ENCODE peak calls at places on chromosome 20, in seven cellular contexts. Q is ovary; H is RWPE1; D is CD4-positive, alpha-beta T cell; M is effector memory CD4-positive, alpha-beta T cell; P is heart left ventricle; J is CD8-positive, alpha-beta memory T cell. F is an unnamed sample.

GRCh38 chr20:59042151-59042795 is at the start of gene PRELID3B:
- DNase-seq in D (no peak), M (no peak), P (peak), J (peak), H (peak), Q (no peak), F (no peak)

GRCh38 chr20:24672886-24673677 is 203.7 kb downstream of the SYNDIG1 start:
- DNase-seq in D (no peak), Q (peak), M (no peak), H (peak), J (no peak), P (no peak), F (no peak)

GRCh38 chr20:9363673-9364072 is 150.7 kb upstream of the LAMP5 start:
- DNase-seq in P (no peak), M (no peak), D (no peak), Q (no peak), J (no peak), H (peak), F (no peak)

GRCh38 chr20:58623579-58624473 is 27.3 kb upstream of the STX16 start:
- DNase-seq in D (no peak), Q (peak), J (no peak), M (no peak), H (peak), P (peak), F (no peak)

GRCh38 chr20:48682529-48683385 is 145.0 kb downstream of the PREX1 start:
- DNase-seq in J (no peak), Q (peak), D (no peak), M (no peak), H (peak), P (peak), F (no peak)

GRCh38 chr20:55888655-55889054 is 116.7 kb downstream of the CBLN4 start:
- DNase-seq in J (no peak), D (no peak), M (no peak), H (no peak), Q (no peak), P (no peak), F (no peak)

GRCh38 chr20:51486197-51487005 is 56.1 kb downstream of the NFATC2 start:
- DNase-seq in H (no peak), J (no peak), D (no peak), M (no peak), Q (no peak), P (peak), F (no peak)

GRCh38 chr20:24986436-24987015 is 6.0 kb downstream of the APMAP start:
- DNase-seq in J (no peak), H (no peak), D (no peak), P (no peak), M (no peak), Q (no peak), F (no peak)

GRCh38 chr20:51366155-51366886 is 176.2 kb downstream of the NFATC2 start:
- DNase-seq in D (no peak), Q (peak), P (peak), M (no peak), J (no peak), H (peak), F (no peak)

GRCh38 chr20:19921349-19921793 is 95.8 kb upstream of the NAA20 start:
- DNase-seq in Q (no peak), M (no peak), J (no peak), P (peak), H (no peak), D (no peak), F (no peak)

GRCh38 chr20:11993886-11994466 is 76.3 kb downstream of the BTBD3 start:
- DNase-seq in D (no peak), M (no peak), J (no peak), P (no peak), Q (no peak), H (no peak), F (no peak)

GRCh38 chr20:35048739-35049138 is 43.9 kb downstream of the TRPC4AP start:
- DNase-seq in M (no peak), P (no peak), J (no peak), Q (no peak), D (no peak), H (no peak), F (no peak)

GRCh38 chr20:38818113-38819065 is 12.9 kb downstream of the PPP1R16B start:
- DNase-seq in Q (no peak), J (no peak), D (no peak), M (no peak), P (no peak), H (no peak), F (no peak)

GRCh38 chr20:45066372-45066771 is 34.6 kb downstream of the KCNS1 start:
- DNase-seq in D (no peak), H (no peak), J (no peak), P (no peak), M (no peak), Q (no peak), F (no peak)

GRCh38 chr20:58608096-58608840 is 42.8 kb upstream of the STX16 start:
- DNase-seq in J (no peak), P (peak), Q (no peak), D (no peak), H (no peak), M (no peak), F (no peak)

GRCh38 chr20:60365063-60365640 is 406.9 kb downstream of the CDH26 start:
- DNase-seq in Q (no peak), P (no peak), M (no peak), H (no peak), J (no peak), D (no peak), F (no peak)

GRCh38 chr20:46273701-46274100 is 34.6 kb downstream of the CDH22 start:
- DNase-seq in J (no peak), P (no peak), H (no peak), Q (no peak), D (no peak), M (no peak), F (no peak)

GRCh38 chr20:12012241-12013222 is 94.8 kb downstream of the BTBD3 start:
- DNase-seq in M (no peak), H (peak), Q (no peak), D (no peak), J (no peak), P (no peak), F (no peak)

GRCh38 chr20:50186151-50186885 is 4.3 kb upstream of the CEBPB start:
- DNase-seq in J (peak), Q (peak), H (peak), D (peak), P (peak), M (peak), F (peak)

GRCh38 chr20:63731410-63731809 is 5.1 kb upstream of the LIME1 start:
- DNase-seq in D (no peak), J (no peak), M (no peak), P (no peak), H (no peak), Q (no peak), F (no peak)

GRCh38 chr20:24418731-24419130 is 50.7 kb upstream of the SYNDIG1 start:
- DNase-seq in M (no peak), D (no peak), H (no peak), P (no peak), Q (no peak), J (no peak), F (no peak)

GRCh38 chr20:24163501-24163900 is 174.9 kb upstream of the GGTLC1 start:
- DNase-seq in J (no peak), H (no peak), Q (no peak), D (no peak), M (no peak), P (no peak), F (no peak)

GRCh38 chr20:60210779-60211617 is 252.8 kb downstream of the CDH26 start:
- DNase-seq in H (peak), D (peak), Q (peak), M (no peak), P (peak), J (peak), F (no peak)

GRCh38 chr20:63377256-63378114 is 16.3 kb upstream of the CHRNA4 start:
- DNase-seq in J (no peak), D (no peak), Q (no peak), M (no peak), H (no peak), P (no peak), F (no peak)

GRCh38 chr20:18388860-18389259 is 78.0 kb downstream of the DZANK1 start:
- DNase-seq in J (no peak), P (no peak), M (no peak), D (no peak), H (peak), Q (peak), F (no peak)

GRCh38 chr20:34538671-34539123 is 19.8 kb upstream of the MAP1LC3A start:
- DNase-seq in Q (peak), P (peak), D (peak), H (peak), M (no peak), J (peak), F (no peak)

GRCh38 chr20:29878777-29879442 is 1378.6 kb upstream of the DEFB115 start:
- DNase-seq in Q (no peak), D (no peak), J (peak), P (no peak), M (no peak), H (no peak), F (no peak)

GRCh38 chr20:31680286-31681127 is 42.2 kb downstream of the BCL2L1 start:
- DNase-seq in H (no peak), Q (no peak), P (no peak), J (no peak), M (no peak), D (no peak), F (no peak)

GRCh38 chr20:12610871-12611270 is 397.9 kb upstream of the SPTLC3 start:
- DNase-seq in M (no peak), J (no peak), Q (no peak), H (no peak), D (no peak), P (no peak), F (no peak)

GRCh38 chr20:6295477-6296256 is 172.8 kb upstream of the FERMT1 start:
- DNase-seq in H (no peak), Q (no peak), D (no peak), M (no peak), J (no peak), P (no peak), F (no peak)

GRCh38 chr20:37388831-37389230 is 42.9 kb downstream of the SRC start:
- DNase-seq in H (no peak), P (no peak), J (no peak), D (no peak), Q (peak), M (no peak), F (no peak)

GRCh38 chr20:5215592-5216304 is 88.9 kb downstream of the CDS2 start:
- DNase-seq in D (no peak), J (no peak), Q (no peak), M (no peak), H (no peak), P (no peak), F (no peak)

GRCh38 chr20:38127920-38128528 is 37.0 kb downstream of the TGM2 start:
- DNase-seq in Q (peak), M (no peak), H (no peak), J (no peak), P (no peak), D (no peak), F (no peak)

GRCh38 chr20:41287327-41287726 is 30.2 kb downstream of the ZHX3 start:
- DNase-seq in Q (no peak), P (no peak), H (peak), J (no peak), M (no peak), D (no peak), F (no peak)

GRCh38 chr20:38460040-38460623 is 12.5 kb upstream of the RALGAPB start:
- DNase-seq in M (no peak), D (no peak), P (no peak), Q (no peak), J (no peak), H (peak), F (no peak)

GRCh38 chr20:17614812-17615644 is 45.2 kb downstream of the DSTN start:
- DNase-seq in H (no peak), D (no peak), J (no peak), Q (no peak), M (no peak), P (no peak), F (no peak)

GRCh38 chr20:63848003-63848911 is 13.0 kb upstream of the ABHD16B start:
- DNase-seq in M (no peak), P (peak), J (no peak), H (no peak), Q (peak), D (no peak), F (no peak)

GRCh38 chr20:3041818-3042504 is 1.5 kb upstream of the GNRH2 start:
- DNase-seq in M (no peak), H (no peak), D (no peak), Q (peak), J (no peak), P (no peak), F (no peak)

GRCh38 chr20:62233684-62234083 is 4.6 kb upstream of the OSBPL2 start:
- DNase-seq in M (no peak), J (no peak), H (no peak), D (no peak), Q (no peak), P (no peak), F (no peak)

GRCh38 chr20:62234346-62234745 is 4.0 kb upstream of the OSBPL2 start:
- DNase-seq in J (no peak), D (no peak), H (no peak), Q (no peak), M (no peak), P (no peak), F (no peak)

GRCh38 chr20:62232194-62232593 is 6.1 kb upstream of the OSBPL2 start:
- DNase-seq in J (no peak), H (no peak), M (no peak), P (no peak), Q (no peak), D (no peak), F (no peak)

GRCh38 chr20:62231292-62231691 is 7.0 kb upstream of the OSBPL2 start:
- DNase-seq in J (no peak), H (no peak), D (no peak), M (no peak), Q (no peak), P (no peak), F (no peak)

GRCh38 chr20:62232764-62233645 is 5.3 kb upstream of the OSBPL2 start:
- DNase-seq in M (no peak), D (no peak), J (no peak), H (no peak), Q (no peak), P (peak), F (no peak)
- H3K27ac ChIP-seq in M (no peak), D (no peak), J (no peak), H (no peak), Q (no peak), P (no peak), F (peak)

DNA sequence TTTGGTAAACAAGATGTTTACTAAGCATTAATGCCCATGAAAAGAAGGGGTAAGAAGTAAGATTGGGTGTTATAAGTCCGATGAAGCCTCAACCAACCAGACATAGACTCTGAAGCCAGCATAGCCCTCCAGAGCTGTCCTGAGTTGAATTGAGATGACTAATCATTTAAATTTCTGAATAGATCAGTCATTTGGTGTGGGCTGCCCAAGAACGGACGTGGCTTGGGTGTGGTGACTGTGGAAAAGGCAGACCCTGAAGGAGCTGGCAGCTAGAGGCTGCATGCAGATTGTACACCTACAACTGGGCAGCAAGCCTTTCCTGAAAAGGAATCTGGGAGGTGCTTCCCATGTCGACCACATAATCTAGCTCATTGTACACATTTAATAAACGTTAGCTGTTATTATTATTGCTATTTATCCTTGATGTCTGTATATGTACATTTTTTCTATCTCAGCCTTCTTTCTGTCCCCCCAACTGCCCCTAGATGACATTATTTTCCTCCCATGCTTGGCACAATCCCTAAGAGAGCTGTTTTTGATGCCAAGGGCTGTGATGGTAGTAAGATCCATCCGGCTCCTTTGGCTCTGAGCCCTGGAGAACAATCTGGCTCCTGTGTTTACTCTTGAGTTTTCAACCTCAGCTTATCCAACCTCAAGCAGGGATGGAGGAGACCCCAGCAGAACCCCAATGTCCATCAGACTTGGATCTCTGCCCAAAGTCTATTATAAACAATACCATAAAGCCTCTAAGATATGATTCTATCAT is 57.6 kb upstream of the JAG1 start:
- DNase-seq in Q (no peak), J (no peak), P (no peak), D (no peak), H (peak), M (no peak), F (no peak)
- H3K27ac ChIP-seq in Q (no peak), J (no peak), P (no peak), D (no peak), H (peak), M (no peak), F (peak)

GRCh38 chr20:47276251-47276650 is 80.2 kb downstream of the ZMYND8 start:
- DNase-seq in M (no peak), D (no peak), H (no peak), Q (no peak), P (no peak), J (no peak), F (no peak)
- H3K27ac ChIP-seq in M (no peak), D (no peak), H (peak), Q (peak), P (no peak), J (no peak), F (peak)

DNA sequence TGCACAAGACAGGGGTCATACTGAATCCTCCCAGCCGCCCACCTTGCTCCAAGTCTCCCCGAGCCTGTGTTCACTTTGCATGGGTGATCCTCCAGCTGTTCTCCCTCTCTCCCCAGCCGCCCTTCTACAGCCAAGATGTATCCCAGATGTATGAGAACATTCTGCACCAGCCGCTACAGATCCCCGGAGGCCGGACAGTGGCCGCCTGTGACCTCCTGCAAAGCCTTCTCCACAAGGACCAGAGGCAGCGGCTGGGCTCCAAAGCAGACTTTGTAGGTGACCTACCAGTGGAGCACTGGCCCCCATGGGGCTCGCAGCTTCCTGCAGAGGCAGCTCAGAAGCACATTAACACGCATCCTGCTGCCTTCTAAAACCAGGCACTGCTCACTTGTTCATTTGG is 14.6 kb upstream of the IFT52 start:
- DNase-seq in H (no peak), M (no peak), P (peak), J (no peak), D (no peak), Q (no peak), F (no peak)
- H3K27ac ChIP-seq in H (no peak), M (no peak), P (no peak), J (no peak), D (no peak), Q (no peak), F (no peak)

GRCh38 chr20:57408131-57408530 is 16.9 kb downstream of the RBM38 start:
- DNase-seq in M (no peak), J (no peak), D (no peak), H (no peak), P (peak), Q (no peak), F (no peak)
- H3K27ac ChIP-seq in M (no peak), J (no peak), D (no peak), H (peak), P (no peak), Q (no peak), F (peak)

GRCh38 chr20:36122931-36123288 is 31.6 kb upstream of the EPB41L1 start:
- DNase-seq in M (no peak), Q (no peak), J (no peak), D (no peak), H (no peak), P (no peak), F (no peak)
- H3K27ac ChIP-seq in M (no peak), Q (no peak), J (no peak), D (no peak), H (no peak), P (no peak), F (peak)

GRCh38 chr20:53222932-53223331 is 250.8 kb downstream of the TSHZ2 start:
- DNase-seq in J (no peak), M (no peak), D (no peak), Q (no peak), P (no peak), H (no peak), F (no peak)

GRCh38 chr20:53224851-53225250 is 252.7 kb downstream of the TSHZ2 start:
- DNase-seq in M (no peak), D (no peak), J (no peak), Q (no peak), P (no peak), H (no peak), F (no peak)

GRCh38 chr20:53226788-53227187 is 254.6 kb downstream of the TSHZ2 start:
- DNase-seq in J (no peak), D (no peak), Q (no peak), P (no peak), M (no peak), H (no peak), F (no peak)

GRCh38 chr20:53227523-53227922 is 255.4 kb downstream of the TSHZ2 start:
- DNase-seq in H (no peak), J (no peak), M (no peak), P (no peak), Q (no peak), D (no peak), F (no peak)
- H3K27ac ChIP-seq in H (no peak), J (no peak), M (no peak), P (no peak), Q (no peak), D (no peak), F (no peak)

DNA sequence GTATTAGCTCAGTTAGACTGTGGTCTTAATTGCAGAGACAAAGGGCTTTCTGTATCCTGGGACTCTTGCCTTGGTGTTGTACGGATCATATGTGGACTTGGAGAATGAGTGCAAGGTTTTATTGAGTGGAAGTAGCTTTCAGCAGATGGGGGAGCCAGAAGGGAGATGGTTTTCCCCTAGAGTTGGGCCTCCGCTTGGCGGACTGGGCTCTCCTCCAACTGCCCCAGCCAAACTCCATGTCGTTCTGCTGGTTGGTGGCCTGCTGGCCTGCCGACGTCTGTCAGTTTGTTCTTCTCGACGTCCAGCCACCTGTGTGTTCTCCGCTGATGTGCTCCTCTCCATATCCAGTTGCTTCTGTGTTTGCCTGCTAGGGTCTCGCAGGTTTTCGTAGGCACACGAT is 189.5 kb upstream of the FLRT3 start:
- DNase-seq in H (no peak), J (no peak), D (no peak), P (no peak), M (no peak), Q (no peak), F (no peak)
- H3K27ac ChIP-seq in H (no peak), J (no peak), D (no peak), P (no peak), M (no peak), Q (no peak), F (no peak)

GRCh38 chr20:842547-842940 is 9.0 kb downstream of the FAM110A start:
- DNase-seq in P (no peak), H (no peak), D (no peak), J (no peak), Q (no peak), M (no peak), F (no peak)

GRCh38 chr20:843908-844307 is 10.4 kb downstream of the FAM110A start:
- DNase-seq in Q (no peak), D (no peak), M (no peak), H (peak), J (no peak), P (no peak), F (no peak)

GRCh38 chr20:845226-845868 is 11.8 kb downstream of the FAM110A start:
- DNase-seq in P (no peak), J (no peak), Q (no peak), H (no peak), M (no peak), D (no peak), F (no peak)

GRCh38 chr20:845967-846893 is 12.7 kb downstream of the FAM110A start:
- DNase-seq in D (no peak), J (no peak), Q (no peak), H (no peak), M (no peak), P (no peak), F (no peak)

GRCh38 chr20:844473-845225 is 11.1 kb downstream of the FAM110A start:
- DNase-seq in Q (peak), P (peak), J (peak), M (peak), H (peak), D (peak), F (peak)
- H3K27ac ChIP-seq in Q (no peak), P (no peak), J (peak), M (peak), H (peak), D (peak), F (peak)

F was measured in esophagus squamous epithelium.